ENCODE peak calls at places on chromosomes 2 and 18, in seven cellular contexts. K is pancreas, Q is suprapubic skin, L is IMR-90, S is psoas muscle, U is prostate gland, I is testis. W is an unnamed sample.

GRCh38 chr2:157364257-157364974 is 38.8 kb upstream of the ERMN start:
- DNase-seq in L (no peak), U (no peak), K (no peak), Q (no peak), S (no peak), I (no peak), W (no peak)

GRCh38 chr2:214482716-214483115 is 71.9 kb downstream of the VWC2L start:
- DNase-seq in U (no peak), Q (no peak), L (no peak), I (no peak), S (no peak), K (no peak), W (no peak)

GRCh38 chr2:12502759-12503158 is 214.0 kb upstream of the TRIB2 start:
- DNase-seq in S (no peak), U (no peak), K (no peak), L (peak), I (no peak), Q (no peak), W (no peak)

GRCh38 chr2:131039908-131040660 is 53.2 kb downstream of the FAM168B start:
- DNase-seq in S (no peak), K (peak), U (no peak), Q (peak), L (peak), I (no peak), W (no peak)

GRCh38 chr2:48699377-48699951 is 56.1 kb downstream of the LHCGR start:
- DNase-seq in S (no peak), K (no peak), Q (no peak), U (no peak), L (peak), I (no peak), W (no peak)

GRCh38 chr2:199988176-199988575 is 32.8 kb downstream of the MAIP1 start:
- DNase-seq in S (no peak), L (peak), Q (no peak), K (no peak), U (no peak), I (no peak), W (no peak)

GRCh38 chr2:8477511-8478132 is 204.2 kb upstream of the ID2 start:
- DNase-seq in S (no peak), U (no peak), L (no peak), K (no peak), Q (no peak), I (no peak), W (no peak)

GRCh38 chr18:23824235-23824634 is 135.0 kb downstream of the LAMA3 start:
- DNase-seq in K (no peak), I (no peak), Q (no peak), L (peak), S (no peak), U (no peak), W (no peak)

GRCh38 chr2:157246212-157247067 is 11.1 kb upstream of the GALNT5 start:
- DNase-seq in U (no peak), Q (no peak), L (peak), K (no peak), I (no peak), S (no peak), W (no peak)

GRCh38 chr2:180980185-180980942 is at the start of gene UBE2E3:
- DNase-seq in Q (peak), U (peak), S (peak), I (peak), L (peak), K (peak), W (peak)

GRCh38 chr2:28391564-28392296 is 928 bp upstream of the FOSL2 start:
- DNase-seq in K (peak), I (peak), Q (peak), S (peak), U (peak), L (peak), W (peak)

GRCh38 chr2:168559187-168559586 is 103.1 kb downstream of the CERS6 start:
- DNase-seq in K (no peak), U (no peak), S (no peak), I (peak), Q (no peak), L (no peak), W (no peak)

GRCh38 chr2:73902284-73902683 is 9.5 kb downstream of the ACTG2 start:
- DNase-seq in K (no peak), Q (no peak), I (no peak), U (no peak), S (no peak), L (no peak), W (no peak)

GRCh38 chr2:60510713-60511112 is 42.7 kb downstream of the BCL11A start:
- DNase-seq in I (no peak), S (no peak), Q (no peak), L (no peak), U (no peak), K (no peak), W (no peak)

GRCh38 chr18:79173742-79174141 is 104.5 kb downstream of the ATP9B start:
- DNase-seq in L (no peak), S (no peak), K (no peak), I (no peak), Q (no peak), U (no peak), W (no peak)

GRCh38 chr2:240341064-240341463 is 94.4 kb upstream of the GPC1 start:
- DNase-seq in U (no peak), Q (no peak), I (no peak), L (no peak), K (peak), S (no peak), W (no peak)

GRCh38 chr2:152434395-152435182 is 99.6 kb downstream of the FMNL2 start:
- DNase-seq in Q (no peak), K (no peak), I (no peak), U (no peak), L (no peak), S (no peak), W (no peak)

GRCh38 chr2:237178396-237178795 is 92.7 kb downstream of the COPS8 start:
- DNase-seq in L (peak), Q (no peak), K (no peak), S (no peak), I (peak), U (no peak), W (no peak)

GRCh38 chr2:36650031-36650430 is 46.5 kb upstream of the VIT start:
- DNase-seq in U (peak), S (peak), L (peak), Q (no peak), I (no peak), K (no peak), W (no peak)

GRCh38 chr2:43758738-43759137 is 15.1 kb upstream of the DYNC2LI1 start:
- DNase-seq in Q (no peak), S (peak), L (no peak), U (no peak), I (peak), K (no peak), W (peak)

GRCh38 chr2:172288603-172289002 is 138.8 kb upstream of the ITGA6 start:
- DNase-seq in K (no peak), S (no peak), U (no peak), L (peak), I (no peak), Q (no peak), W (no peak)

GRCh38 chr18:68494802-68495560 is 219.9 kb downstream of the TMX3 start:
- DNase-seq in I (no peak), U (no peak), L (peak), Q (no peak), K (no peak), S (no peak), W (no peak)

GRCh38 chr18:73419531-73419930 is 551.7 kb upstream of the NETO1 start:
- DNase-seq in K (no peak), I (no peak), Q (no peak), U (no peak), L (peak), S (no peak), W (no peak)

GRCh38 chr2:65032016-65032975 is 23.9 kb upstream of the CEP68 start:
- DNase-seq in U (no peak), Q (no peak), S (no peak), K (no peak), L (no peak), I (no peak), W (no peak)

GRCh38 chr2:105324732-105325131 is 4.8 kb downstream of the TGFBRAP1 start:
- DNase-seq in L (peak), Q (no peak), I (no peak), K (no peak), U (peak), S (no peak), W (no peak)

GRCh38 chr2:6721395-6721794 is 144.3 kb downstream of the CMPK2 start:
- DNase-seq in L (no peak), K (no peak), U (no peak), S (no peak), I (no peak), Q (no peak), W (no peak)

GRCh38 chr2:9914384-9915065 is 37.0 kb upstream of the GRHL1 start:
- DNase-seq in U (no peak), I (no peak), S (no peak), K (no peak), Q (no peak), L (peak), W (no peak)

GRCh38 chr2:170822885-170823799 is 6.5 kb downstream of the GAD1 start:
- DNase-seq in I (peak), K (peak), L (no peak), U (no peak), S (no peak), Q (no peak), W (no peak)

GRCh38 chr18:80120932-80121331 is 11.9 kb downstream of the ADNP2 start:
- DNase-seq in U (no peak), S (no peak), L (no peak), K (no peak), Q (no peak), I (no peak), W (no peak)

GRCh38 chr2:3127279-3127690 is 250.3 kb downstream of the EIPR1 start:
- DNase-seq in U (no peak), L (no peak), K (no peak), I (no peak), Q (no peak), S (no peak), W (no peak)

GRCh38 chr18:79877163-79878091 is 74.0 kb downstream of the SLC66A2 start:
- DNase-seq in L (no peak), K (no peak), I (no peak), U (no peak), S (peak), Q (peak), W (no peak)

GRCh38 chr2:6864938-6865345 is 765 bp downstream of the CMPK2 start:
- DNase-seq in I (peak), L (no peak), Q (peak), U (no peak), S (peak), K (no peak), W (no peak)

GRCh38 chr2:8615252-8616083 is 66.4 kb upstream of the ID2 start:
- DNase-seq in Q (peak), S (no peak), U (no peak), L (no peak), K (no peak), I (peak), W (no peak)

GRCh38 chr18:49400398-49401072 is 59.9 kb downstream of the DYM start:
- DNase-seq in L (peak), K (no peak), U (no peak), S (no peak), I (no peak), Q (no peak), W (no peak)

DNA sequence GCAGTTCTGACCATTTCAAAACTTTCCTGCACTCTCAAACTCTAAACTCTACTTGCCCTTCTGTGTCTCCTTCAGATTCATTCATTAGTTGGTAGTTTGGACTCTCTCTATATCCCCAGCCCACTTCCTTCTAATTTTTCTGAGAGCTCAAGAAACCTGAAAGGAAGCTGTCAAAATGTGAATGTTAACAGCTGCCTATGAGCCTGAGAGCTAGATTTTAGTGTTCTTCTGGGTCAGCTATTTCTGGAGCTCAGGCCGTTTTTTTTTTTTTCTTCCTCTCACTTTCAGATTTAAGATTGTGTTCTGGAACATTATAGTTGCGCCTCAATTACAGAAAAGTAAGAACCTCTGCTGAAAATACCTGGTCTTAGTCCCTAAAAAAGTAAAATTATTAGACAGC is 73.1 kb downstream of the RTN4 start:
- DNase-seq in U (no peak), K (no peak), Q (no peak), L (no peak), I (no peak), S (no peak), W (no peak)
- H3K27ac ChIP-seq in U (peak), K (peak), Q (no peak), L (no peak), I (no peak), S (peak), W (no peak)

DNA sequence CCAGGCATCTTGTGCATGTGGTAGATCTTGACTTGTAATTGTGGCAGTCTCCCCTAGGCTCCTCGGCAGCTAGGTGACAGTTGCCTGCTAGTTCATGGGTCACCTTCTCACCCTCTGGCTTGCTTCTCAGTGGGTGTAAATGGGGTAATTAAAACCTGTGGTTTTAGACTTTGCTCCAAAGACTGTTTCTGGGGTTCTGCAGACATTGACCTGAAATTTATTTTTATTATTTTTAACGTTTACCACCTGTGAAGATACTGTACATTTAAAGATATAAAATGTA is 233.4 kb downstream of the NEDD4L start:
- DNase-seq in L (no peak), S (no peak), U (no peak), Q (no peak), K (no peak), I (no peak), W (no peak)
- H3K27ac ChIP-seq in L (no peak), S (no peak), U (peak), Q (no peak), K (peak), I (no peak), W (peak)

GRCh38 chr2:102313950-102314349 is 2.6 kb downstream of the IL1RL1 start:
- DNase-seq in I (no peak), L (peak), Q (no peak), S (no peak), U (no peak), K (no peak), W (no peak)
- H3K27ac ChIP-seq in I (no peak), L (no peak), Q (no peak), S (no peak), U (no peak), K (no peak), W (no peak)

GRCh38 chr18:9878095-9878494 is 7.7 kb upstream of the TXNDC2 start:
- DNase-seq in S (no peak), K (no peak), L (no peak), Q (no peak), I (no peak), U (no peak), W (no peak)
- H3K27ac ChIP-seq in S (no peak), K (no peak), L (no peak), Q (no peak), I (no peak), U (no peak), W (no peak)

GRCh38 chr18:40867452-40867851 is 1087.6 kb upstream of the PIK3C3 start:
- DNase-seq in S (no peak), U (no peak), I (no peak), L (peak), Q (no peak), K (no peak), W (no peak)

GRCh38 chr18:40868110-40868858 is 1086.8 kb upstream of the PIK3C3 start:
- DNase-seq in S (no peak), Q (no peak), L (peak), U (no peak), I (no peak), K (no peak), W (no peak)

GRCh38 chr18:40863801-40864200 is 1091.2 kb upstream of the PIK3C3 start:
- DNase-seq in U (no peak), S (no peak), I (no peak), Q (no peak), K (no peak), L (no peak), W (no peak)

GRCh38 chr18:40866013-40866644 is 1088.9 kb upstream of the PIK3C3 start:
- DNase-seq in L (no peak), K (no peak), I (peak), S (no peak), U (no peak), Q (no peak), W (no peak)

GRCh38 chr18:40864846-40865245 is 1090.2 kb upstream of the PIK3C3 start:
- DNase-seq in L (no peak), Q (no peak), K (no peak), I (no peak), U (no peak), S (no peak), W (no peak)
- H3K27ac ChIP-seq in L (no peak), Q (no peak), K (no peak), I (no peak), U (no peak), S (no peak), W (no peak)

DNA sequence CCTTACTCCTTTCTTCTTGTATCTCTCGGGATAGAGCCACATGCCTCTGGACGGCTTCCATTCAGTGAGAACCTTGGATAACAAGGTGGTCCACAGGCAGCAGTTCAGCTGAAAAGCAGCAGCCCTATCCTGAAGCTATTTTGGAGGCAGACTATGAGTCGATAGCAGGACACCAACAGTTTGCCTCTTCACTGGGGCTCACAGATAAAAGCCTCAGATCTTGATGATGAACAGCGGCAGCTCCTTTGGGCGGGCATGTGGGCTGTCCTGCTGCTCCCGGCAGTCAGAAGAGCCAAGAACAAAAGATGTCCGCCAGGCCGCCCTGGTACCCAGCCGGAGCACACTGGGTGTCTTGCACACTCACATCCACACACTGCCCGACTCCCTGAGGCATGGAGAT is 89.8 kb upstream of the KLF7 start:
- DNase-seq in L (no peak), Q (no peak), K (no peak), U (no peak), I (no peak), S (no peak), W (no peak)
- H3K27ac ChIP-seq in L (peak), Q (no peak), K (no peak), U (no peak), I (peak), S (no peak), W (no peak)

DNA sequence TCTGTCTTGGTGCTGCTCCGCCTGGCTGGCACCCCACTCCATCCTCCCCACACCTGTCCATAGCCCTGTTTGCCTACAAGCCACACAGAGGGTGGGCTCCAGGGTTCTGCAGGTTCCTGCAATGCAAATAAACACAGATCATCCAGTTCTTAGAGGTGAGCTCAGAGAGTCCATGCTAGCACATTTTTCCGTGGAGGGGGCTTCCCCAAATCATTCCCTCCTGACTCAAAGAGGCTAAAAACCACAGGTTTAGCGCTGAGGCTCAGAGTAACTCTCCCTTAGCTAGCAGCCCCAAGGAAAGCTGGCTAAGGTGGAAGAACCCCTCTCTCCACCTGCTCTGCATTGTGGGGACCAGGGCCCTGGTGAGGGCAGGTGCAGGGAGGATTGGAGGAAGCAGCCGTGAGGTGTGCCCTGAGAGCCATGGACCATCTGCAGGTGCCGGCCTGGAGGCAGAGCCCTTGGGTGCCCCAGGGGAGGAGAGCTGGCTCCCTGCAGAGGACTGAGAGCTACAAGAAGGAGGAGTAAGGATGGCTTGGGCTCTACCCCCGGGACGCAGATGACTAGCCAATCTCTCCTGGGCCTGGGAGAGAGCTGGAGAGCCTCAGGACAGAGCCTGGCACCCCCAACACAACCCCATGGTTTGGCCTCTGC is 23.8 kb upstream of the TEX44 start:
- DNase-seq in K (no peak), L (no peak), I (no peak), U (no peak), S (no peak), Q (no peak), W (no peak)
- H3K27ac ChIP-seq in K (no peak), L (no peak), I (no peak), U (no peak), S (no peak), Q (no peak), W (no peak)

GRCh38 chr2:127844973-127845372 is 13.0 kb downstream of the POLR2D start:
- DNase-seq in Q (no peak), K (no peak), S (no peak), L (no peak), U (no peak), I (no peak), W (peak)
- H3K27ac ChIP-seq in Q (no peak), K (no peak), S (no peak), L (no peak), U (no peak), I (no peak), W (no peak)

DNA sequence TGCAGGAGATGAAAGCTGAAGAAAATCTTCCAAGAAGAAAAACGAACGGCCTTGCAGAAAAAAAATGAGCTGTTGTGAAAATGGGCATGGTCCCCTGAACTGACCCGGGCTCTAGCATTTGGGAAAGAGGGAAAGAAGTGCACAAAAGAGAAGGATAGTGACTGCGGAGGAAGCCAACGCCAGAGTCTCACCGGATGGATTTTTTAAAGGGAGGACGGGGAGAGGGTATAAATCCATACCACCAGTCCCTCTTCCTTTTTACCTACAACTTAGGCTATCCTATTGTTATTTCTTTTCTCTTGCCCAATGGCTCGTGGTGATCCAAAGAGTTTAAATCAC is 594 bp downstream of the WDR35 start:
- DNase-seq in I (no peak), L (no peak), Q (no peak), S (no peak), U (no peak), K (no peak), W (no peak)
- H3K27ac ChIP-seq in I (peak), L (peak), Q (no peak), S (peak), U (peak), K (no peak), W (peak)

GRCh38 chr2:176140130-176140519 is 10.6 kb downstream of the HOXD8 start:
- DNase-seq in S (no peak), I (peak), U (no peak), K (no peak), L (no peak), Q (peak), W (no peak)

GRCh38 chr2:176139621-176140020 is 10.1 kb downstream of the HOXD8 start:
- DNase-seq in L (no peak), I (peak), S (no peak), Q (peak), K (no peak), U (no peak), W (no peak)

GRCh38 chr2:176137883-176138282 is 8.4 kb downstream of the HOXD8 start:
- DNase-seq in Q (no peak), I (no peak), U (no peak), K (no peak), S (no peak), L (no peak), W (no peak)

GRCh38 chr2:176138526-176139169 is 9.1 kb downstream of the HOXD8 start:
- DNase-seq in I (no peak), S (peak), U (no peak), K (no peak), Q (peak), L (no peak), W (no peak)

GRCh38 chr2:176139170-176139611 is 9.7 kb downstream of the HOXD8 start:
- DNase-seq in S (no peak), U (no peak), L (no peak), I (no peak), K (no peak), Q (peak), W (no peak)
- H3K27ac ChIP-seq in S (peak), U (no peak), L (no peak), I (peak), K (no peak), Q (peak), W (peak)